ENCODE peak calls at places on chromosomes 1 and 21, in eight cellular contexts. P is PC-9; L is neural progenitor cell; T is adipocyte; I is effector memory CD4-positive, alpha-beta T cell; E is cardiac muscle cell; C is pancreas; O is heart left ventricle. K is an unnamed sample.
A peak's percentile ranks its signal among the peaks of the same experiment; 100 is the strongest.

GRCh38 chr1:220325306-220325995 is 53.2 kb upstream of the RAB3GAP2 start:
- DNase-seq in E (no peak), C (no peak), T (no peak), L (no peak), O (no peak), P (no peak), I (no peak), K (no peak)

GRCh38 chr1:55211909-55212308 is 3.3 kb downstream of the USP24 start:
- DNase-seq in I (no peak), T (no peak), O (no peak), C (no peak), L (no peak), E (no peak), P (no peak), K (no peak)

GRCh38 chr1:76951185-76951584 is 83.9 kb downstream of the ST6GALNAC5 start:
- DNase-seq in L (no peak), I (no peak), T (no peak), E (no peak), O (no peak), P (no peak), C (no peak), K (no peak)

GRCh38 chr1:165577707-165578106 is 33.9 kb downstream of the LRRC52 start:
- DNase-seq in I (no peak), L (no peak), C (no peak), P (no peak), O (no peak), E (peak; percentile 53), T (no peak), K (no peak)

GRCh38 chr1:14020006-14020405 is 320.0 kb downstream of the PRDM2 start:
- DNase-seq in P (no peak), C (no peak), E (no peak), T (no peak), L (no peak), O (no peak), I (no peak), K (no peak)

GRCh38 chr1:115492880-115493279 is 148.9 kb upstream of the VANGL1 start:
- DNase-seq in L (no peak), T (peak; percentile 34), I (no peak), E (no peak), O (no peak), P (peak; percentile 62), C (no peak), K (no peak)

GRCh38 chr1:161706483-161707347 is at the start of gene FCRLA:
- DNase-seq in L (no peak), P (no peak), E (peak; percentile 2), O (no peak), T (peak; percentile 74), I (no peak), C (no peak), K (no peak)

GRCh38 chr1:37663426-37664000 is 28.8 kb upstream of the CDCA8 start:
- DNase-seq in P (no peak), O (no peak), T (no peak), C (no peak), I (no peak), L (peak; percentile 55), E (no peak), K (no peak)

GRCh38 chr1:14910947-14911721 is 242.4 kb upstream of the TMEM51 start:
- DNase-seq in C (no peak), E (no peak), I (no peak), T (no peak), L (no peak), O (no peak), P (peak; percentile 51), K (peak; percentile 72)

GRCh38 chr21:26956216-26956615 is 10.7 kb downstream of the ADAMTS5 start:
- DNase-seq in L (no peak), P (no peak), I (no peak), E (no peak), O (no peak), C (no peak), T (no peak), K (no peak)

GRCh38 chr1:54002544-54003248 is 15.3 kb downstream of the LDLRAD1 start:
- DNase-seq in C (no peak), I (no peak), O (no peak), T (no peak), P (no peak), L (no peak), E (no peak), K (no peak)

GRCh38 chr1:241706967-241707366 is 54.9 kb downstream of the WDR64 start:
- DNase-seq in E (no peak), C (no peak), T (peak; percentile 66), L (no peak), I (peak; percentile 12), O (no peak), P (peak; percentile 99), K (no peak)

DNA sequence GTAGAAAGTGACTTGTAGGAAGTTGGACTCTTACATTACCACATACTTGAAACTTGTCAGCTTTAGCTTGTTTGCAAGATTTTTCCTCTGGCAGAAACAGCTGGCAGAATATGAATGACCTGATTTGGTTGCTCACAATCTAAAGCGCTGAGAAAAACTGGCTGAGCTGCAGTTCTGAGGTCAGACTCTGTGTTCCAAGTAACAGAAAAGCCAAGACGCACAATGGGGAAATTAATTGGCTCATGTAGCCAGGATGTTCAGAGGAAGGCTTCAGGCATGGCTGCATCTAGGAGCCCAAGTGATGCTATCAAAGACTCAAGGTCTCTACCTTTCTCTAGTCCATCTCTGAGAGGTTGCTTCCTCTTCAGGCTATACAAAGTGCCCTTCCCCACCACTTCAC is 27.0 kb downstream of the ALPL start:
- DNase-seq in L (no peak), P (no peak), C (no peak), T (peak; percentile 14), I (no peak), O (peak; percentile 39), E (no peak), K (no peak)
- H3K4me1 ChIP-seq in L (peaks cover 13% of the 10 kb centered on the region), P (no peaks in the 10 kb centered on the region), C (peaks cover 9% of the 10 kb centered on the region), T (peaks cover 58% of the 10 kb centered on the region), I (no peaks in the 10 kb centered on the region), O (peaks cover 31% of the 10 kb centered on the region), E (no peaks in the 10 kb centered on the region), K (no peaks in the 10 kb centered on the region)

GRCh38 chr21:15751037-15751436 is 21.3 kb downstream of the USP25 start:
- DNase-seq in E (no peak), T (no peak), P (no peak), I (no peak), L (no peak), O (no peak), C (no peak), K (no peak)

GRCh38 chr21:15752763-15753407 is 23.1 kb downstream of the USP25 start:
- DNase-seq in T (no peak), C (no peak), P (no peak), I (no peak), L (peak; percentile 52), O (no peak), E (no peak), K (no peak)

GRCh38 chr21:15751561-15751960 is 21.8 kb downstream of the USP25 start:
- DNase-seq in I (no peak), C (no peak), E (no peak), T (peak; percentile 65), O (no peak), L (no peak), P (no peak), K (no peak)

GRCh38 chr21:15749868-15750174 is 20.0 kb downstream of the USP25 start:
- DNase-seq in P (no peak), E (no peak), I (no peak), C (no peak), T (no peak), L (no peak), O (no peak), K (no peak)

DNA sequence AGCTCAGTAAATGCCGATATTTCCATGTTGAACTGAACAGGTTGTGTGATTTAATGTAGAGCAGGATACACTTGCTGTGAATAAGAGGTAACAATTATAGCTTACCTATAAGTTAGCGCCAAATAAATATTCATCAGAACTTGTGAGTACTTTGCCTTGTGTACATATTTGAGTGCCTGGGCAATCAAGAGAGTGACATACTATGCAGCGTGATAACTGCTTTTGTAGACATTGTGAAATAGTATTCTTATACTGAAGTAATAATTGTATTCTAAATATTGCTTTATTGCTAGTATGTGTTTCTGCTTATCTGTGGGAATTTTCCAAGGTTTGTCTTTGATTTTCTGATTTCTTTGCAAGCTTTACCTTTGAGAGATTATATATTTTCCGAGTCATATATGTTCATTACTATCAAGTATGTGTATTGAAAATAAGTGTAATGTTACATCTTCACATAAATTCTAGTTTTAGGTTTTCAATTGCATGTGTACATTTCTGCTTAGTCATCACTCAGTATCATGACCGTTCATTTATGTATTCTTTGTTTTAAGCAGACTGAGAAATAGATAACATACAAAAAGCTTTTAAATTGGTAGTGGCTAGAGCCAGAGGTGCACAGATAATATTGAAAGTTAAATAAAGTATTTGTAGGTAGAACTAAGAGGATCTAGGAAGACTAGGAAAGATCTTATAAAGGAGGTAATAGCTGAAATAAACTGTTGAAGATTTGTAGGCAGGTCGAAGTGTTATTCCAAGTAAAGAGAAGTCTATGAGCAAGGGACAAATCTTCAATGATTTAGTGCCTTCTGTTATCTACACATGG is 19.5 kb downstream of the USP25 start:
- DNase-seq in T (peak; percentile 31), O (no peak), C (no peak), I (no peak), E (no peak), L (no peak), P (no peak), K (no peak)
- H3K4me1 ChIP-seq in T (peaks cover 28% of the 10 kb centered on the region), O (peaks cover 64% of the 10 kb centered on the region), C (peaks cover 19% of the 10 kb centered on the region), I (peaks cover 16% of the 10 kb centered on the region), E (peaks cover 4% of the 10 kb centered on the region), L (peaks cover 16% of the 10 kb centered on the region), P (peaks cover 11% of the 10 kb centered on the region), K (peaks cover 28% of the 10 kb centered on the region)

GRCh38 chr1:231460614-231461013 is 38.5 kb upstream of the EGLN1 start:
- DNase-seq in C (no peak), T (no peak), P (no peak), E (no peak), I (peak; percentile 25), O (no peak), L (no peak), K (no peak)
- H3K4me1 ChIP-seq in C (no peaks in the 10 kb centered on the region), T (peaks cover 3% of the 10 kb centered on the region), P (no peaks in the 10 kb centered on the region), E (no peaks in the 10 kb centered on the region), I (peaks cover 7% of the 10 kb centered on the region), O (peaks cover 13% of the 10 kb centered on the region), L (no peaks in the 10 kb centered on the region), K (no peaks in the 10 kb centered on the region)

DNA sequence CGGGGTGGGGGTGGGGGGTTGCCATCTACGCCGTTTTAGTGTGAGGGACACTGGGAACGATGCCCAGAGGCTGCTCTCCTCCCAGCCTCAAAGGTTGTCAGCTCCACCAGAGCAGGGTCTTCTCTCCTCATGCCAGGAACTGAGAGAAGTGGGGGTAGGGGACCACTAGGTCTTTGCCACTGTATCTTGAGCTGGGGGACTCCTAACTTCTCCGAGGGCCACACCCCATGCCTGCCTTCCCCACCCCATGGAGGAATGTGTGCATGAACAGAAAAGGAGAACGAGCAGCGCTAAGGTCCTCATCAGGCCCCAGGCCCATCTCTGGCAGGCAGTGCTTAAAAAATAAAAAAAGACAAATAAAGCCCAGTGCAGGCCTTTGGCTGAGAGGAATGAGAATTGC is 1.4 kb upstream of the PBXIP1 start:
- DNase-seq in C (no peak), L (no peak), E (no peak), O (no peak), T (no peak), I (no peak), P (no peak), K (no peak)
- H3K4me1 ChIP-seq in C (peaks cover 23% of the 10 kb centered on the region), L (peaks cover 46% of the 10 kb centered on the region), E (peaks cover 43% of the 10 kb centered on the region), O (peaks cover 75% of the 10 kb centered on the region), T (peaks cover 26% of the 10 kb centered on the region), I (peaks cover 50% of the 10 kb centered on the region), P (peaks cover 15% of the 10 kb centered on the region), K (peaks cover 7% of the 10 kb centered on the region)

GRCh38 chr21:43021756-43022600 is 47.6 kb downstream of the PKNOX1 start:
- DNase-seq in O (no peak), T (no peak), P (no peak), E (no peak), C (no peak), I (no peak), L (no peak), K (no peak)
- H3K4me1 ChIP-seq in O (no peaks in the 10 kb centered on the region), T (no peaks in the 10 kb centered on the region), P (peaks cover 16% of the 10 kb centered on the region), E (peaks cover 6% of the 10 kb centered on the region), C (no peaks in the 10 kb centered on the region), I (no peaks in the 10 kb centered on the region), L (no peaks in the 10 kb centered on the region), K (no peaks in the 10 kb centered on the region)

K was measured in tibial artery.